ENCODE peak calls at places on chromosomes 3 and 15, in nine cellular contexts. W is HCT116, K is body of pancreas, V is heart left ventricle, F is ovary, E is Peyer's patch, Z is stomach, J is IMR-90, A is endothelial cell of umbilical vein. Q is an unnamed sample.

GRCh38 chr15:48695088-48695834 is 49.8 kb upstream of the FBN1 start:
- DNase-seq in Z (no peak), E (no peak), J (peak; percentile 94), V (no peak), W (no peak), F (no peak), K (no peak), A (peak; percentile 79), Q (no peak)

GRCh38 chr3:141412936-141413354 is 44.6 kb downstream of the ZBTB38 start:
- DNase-seq in Z (peak; percentile 93), F (peak; percentile 91), A (peak; percentile 95), V (peak; percentile 93), J (peak; percentile 85), W (no peak), E (peak; percentile 79), K (peak; percentile 95), Q (no peak)

GRCh38 chr3:127485396-127486170 is 105.0 kb downstream of the TPRA1 start:
- DNase-seq in W (no peak), K (no peak), V (no peak), Z (peak; percentile 25), E (peak; percentile 33), J (no peak), F (peak; percentile 7), A (no peak), Q (no peak)

GRCh38 chr3:32840086-32840841 is 22.5 kb downstream of the TRIM71 start:
- DNase-seq in A (no peak), F (no peak), Z (no peak), V (no peak), K (no peak), J (no peak), E (no peak), W (no peak), Q (no peak)

GRCh38 chr3:138935864-138936762 is 10.8 kb downstream of the FOXL2 start:
- DNase-seq in K (peak; percentile 77), W (peak; percentile 52), J (peak; percentile 29), Z (peak; percentile 80), F (peak; percentile 91), A (peak; percentile 59), E (peak; percentile 79), V (peak; percentile 89), Q (no peak)

GRCh38 chr15:86743283-86743903 is 663.7 kb downstream of the AGBL1 start:
- DNase-seq in Z (peak; percentile 36), A (no peak), J (no peak), F (no peak), W (no peak), E (peak; percentile 74), V (peak; percentile 49), K (peak; percentile 39), Q (no peak)

GRCh38 chr3:14725564-14726420 is 50.9 kb downstream of the C3orf20 start:
- DNase-seq in V (peak; percentile 77), Z (peak; percentile 30), W (no peak), E (peak; percentile 62), F (peak; percentile 74), J (peak; percentile 68), K (peak; percentile 61), A (no peak), Q (no peak)

GRCh38 chr3:55162031-55162784 is 234.3 kb upstream of the LRTM1 start:
- DNase-seq in V (no peak), E (no peak), K (no peak), J (peak; percentile 82), A (no peak), F (no peak), Z (no peak), W (no peak), Q (no peak)

GRCh38 chr3:195172896-195173295 is 98.1 kb downstream of the XXYLT1 start:
- DNase-seq in A (no peak), Z (no peak), W (no peak), E (no peak), J (no peak), K (no peak), F (no peak), V (no peak), Q (no peak)

GRCh38 chr3:45362768-45363167 is 25.6 kb upstream of the LARS2 start:
- DNase-seq in V (no peak), W (no peak), J (peak; percentile 55), F (no peak), E (no peak), A (no peak), K (peak; percentile 16), Z (no peak), Q (no peak)

GRCh38 chr15:64865126-64865997 is 23.6 kb downstream of the PLEKHO2 start:
- DNase-seq in J (no peak), W (no peak), K (no peak), Z (no peak), E (no peak), F (no peak), A (no peak), V (no peak), Q (no peak)

GRCh38 chr15:64864080-64864479 is 22.4 kb downstream of the PLEKHO2 start:
- DNase-seq in W (no peak), A (no peak), K (no peak), J (peak; percentile 38), F (no peak), Z (no peak), E (no peak), V (no peak), Q (no peak)

GRCh38 chr15:64869501-64869900 is 27.8 kb downstream of the PLEKHO2 start:
- DNase-seq in E (no peak), J (no peak), V (no peak), W (no peak), F (no peak), K (no peak), A (no peak), Z (no peak), Q (no peak)

GRCh38 chr15:64861960-64862359 is 20.2 kb downstream of the PLEKHO2 start:
- DNase-seq in A (no peak), J (no peak), F (no peak), K (no peak), Z (no peak), W (no peak), E (no peak), V (no peak), Q (no peak)

DNA sequence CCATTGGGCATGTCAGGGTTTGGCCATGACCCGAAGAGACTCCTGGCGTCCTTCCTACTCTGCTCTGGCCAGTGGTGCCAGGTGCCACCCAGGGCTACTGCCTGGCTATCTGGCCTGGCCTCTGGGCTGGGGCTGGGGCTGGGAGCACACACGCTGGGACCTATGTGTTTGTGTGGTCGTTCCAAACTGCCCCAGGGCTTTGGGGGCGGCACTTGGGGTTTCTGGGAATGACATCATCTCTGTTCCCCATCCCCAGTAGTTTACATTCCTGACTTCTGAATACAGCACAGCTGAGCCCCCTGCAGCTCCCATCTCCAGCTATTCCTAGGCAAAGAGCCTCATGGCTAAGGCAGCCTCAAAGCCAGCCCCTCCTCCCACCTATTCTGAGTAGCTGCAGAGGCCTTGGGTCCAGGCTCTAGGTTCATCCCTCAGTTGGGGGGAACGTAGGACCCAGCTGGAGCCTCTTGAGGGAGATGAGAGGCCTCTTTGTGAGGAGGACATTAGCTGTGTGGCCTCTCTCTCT is 24.3 kb downstream of the PLEKHO2 start:
- DNase-seq in K (no peak), W (no peak), Z (no peak), E (no peak), F (peak; percentile 76), V (no peak), A (no peak), J (peak; percentile 98), Q (no peak)
- H3K27ac ChIP-seq in K (no peak overlapping the region), W (no peak overlapping the region), Z (peak overlapping the region; percentile 71), E (peak overlapping the region; percentile 47), F (peak overlapping the region; percentile 59), V (no peak overlapping the region), A (no peak overlapping the region), J (peak overlapping the region; percentile 91), Q (peak overlapping the region; percentile 66)

DNA sequence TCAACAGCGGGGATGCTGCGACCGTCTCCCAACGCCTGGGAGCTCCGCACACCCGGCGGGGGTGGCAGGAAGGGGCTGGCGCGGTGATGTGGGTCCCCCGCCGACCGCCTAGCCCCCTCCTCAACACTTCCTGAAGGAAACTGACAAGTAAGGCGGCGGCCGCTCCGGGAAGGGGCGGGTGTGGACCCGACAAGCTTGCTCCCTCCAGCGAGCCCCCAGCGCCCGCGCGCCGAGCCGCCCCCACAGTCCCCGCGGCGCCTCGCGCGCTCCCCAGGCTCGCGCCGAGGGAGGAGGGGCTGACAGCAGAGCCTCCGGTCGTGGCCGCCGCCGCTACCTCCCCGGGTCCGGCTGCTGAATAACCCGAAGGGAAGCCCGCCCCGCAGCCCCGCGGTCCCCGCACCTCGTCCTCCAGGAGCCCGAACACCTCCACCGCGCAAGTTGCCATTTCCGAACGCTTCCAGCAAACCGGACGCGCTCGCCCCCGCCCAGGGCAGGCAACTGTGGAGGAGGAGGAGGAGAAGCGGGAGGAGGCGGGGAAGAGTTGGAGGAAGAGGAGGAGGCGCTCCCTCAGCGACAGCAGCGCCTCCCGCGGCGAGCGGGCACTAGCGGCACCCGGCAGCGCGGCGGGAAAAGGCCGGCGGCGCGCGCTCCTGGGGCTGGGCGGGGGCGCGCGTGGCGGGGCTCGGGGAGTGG is at the start of gene NEDD4:
- DNase-seq in J (peak; percentile 86), W (peak; percentile 47), F (peak; percentile 87), K (peak; percentile 86), A (peak; percentile 92), Z (peak; percentile 79), E (peak; percentile 90), V (peak; percentile 92), Q (no peak)
- TF ChIP-seq POLR2A in J (no peak), W (peak; percentile 60), F (peak; percentile 48), K (peak; percentile 67), A (peak; percentile 75), Z (no peak), E (peak; percentile 52), V (peak; percentile 64), Q (peak; percentile 51)

GRCh38 chr3:48184299-48184698 is 3.9 kb downstream of the CDC25A start:
- DNase-seq in E (no peak), K (no peak), J (no peak), F (no peak), A (no peak), Z (no peak), V (no peak), W (no peak), Q (no peak)

GRCh38 chr3:48178072-48178471 is 10.1 kb downstream of the CDC25A start:
- DNase-seq in K (no peak), J (no peak), F (no peak), E (no peak), A (no peak), Z (no peak), W (no peak), V (no peak), Q (no peak)

GRCh38 chr3:48180021-48180420 is 8.2 kb downstream of the CDC25A start:
- DNase-seq in J (no peak), F (no peak), K (no peak), A (no peak), V (no peak), W (no peak), E (no peak), Z (no peak), Q (no peak)

GRCh38 chr3:48185129-48185528 is 3.1 kb downstream of the CDC25A start:
- DNase-seq in Z (no peak), V (no peak), W (no peak), K (no peak), A (no peak), J (no peak), E (no peak), F (no peak), Q (no peak)

GRCh38 chr3:48180530-48181253 is 7.5 kb downstream of the CDC25A start:
- DNase-seq in J (no peak), V (no peak), A (no peak), E (no peak), F (no peak), K (no peak), Z (no peak), W (no peak), Q (no peak)
- H3K36me3 ChIP-seq in J (peaks cover 24% of the 10 kb centered on the region), V (peaks cover 3% of the 10 kb centered on the region), A (peaks cover 24% of the 10 kb centered on the region), E (peaks cover 4% of the 10 kb centered on the region), F (no peaks in the 10 kb centered on the region), K (no peaks in the 10 kb centered on the region), Z (peaks cover 15% of the 10 kb centered on the region), W (peaks cover 79% of the 10 kb centered on the region), Q (no peaks in the 10 kb centered on the region)

GRCh38 chr15:49888727-49889126 is 230.3 kb downstream of the ATP8B4 start:
- DNase-seq in F (no peak), E (no peak), J (no peak), W (no peak), V (no peak), Z (no peak), K (no peak), A (no peak), Q (no peak)
- H3K27ac ChIP-seq in F (no peak overlapping the region), E (no peak overlapping the region), J (no peak overlapping the region), W (no peak overlapping the region), V (no peak overlapping the region), Z (peak overlapping the region; percentile 46), K (no peak overlapping the region), A (no peak overlapping the region), Q (peak overlapping the region; percentile 80)

Q was measured in vagina.